ENCODE peak calls at places on chromosome 6, in nine cellular contexts. D is A673; S is astrocyte; B is IMR-90; O is CD4-positive, CD25-positive, alpha-beta regulatory T cell; C is naive thymus-derived CD4-positive, alpha-beta T cell; W is right lobe of liver; N is upper lobe of left lung; K is CD4-positive, alpha-beta memory T cell. H is an unnamed sample. For H3K36me3 and H3K27me3, the result is how much of the 10 kb centered on the place peaks cover.

GRCh38 chr6:9540534-9541126 is 874.2 kb downstream of the TFAP2A start:
- DNase-seq in O (peak), K (no peak), B (peak), N (no peak), D (peak), W (no peak), S (peak), C (no peak), H (no peak)

GRCh38 chr6:43221774-43222101 is 7.5 kb downstream of the DNPH1 start:
- DNase-seq in D (no peak), K (no peak), S (no peak), C (no peak), W (no peak), N (no peak), O (no peak), B (no peak), H (no peak)

GRCh38 chr6:13217206-13217905 is 111.0 kb downstream of the TBC1D7 start:
- DNase-seq in D (no peak), K (no peak), N (no peak), W (no peak), S (peak), C (no peak), B (peak), O (no peak), H (no peak)

GRCh38 chr6:105587349-105588115 is 184.7 kb upstream of the PREP start:
- DNase-seq in D (no peak), N (no peak), W (no peak), O (no peak), K (peak), B (peak), C (no peak), S (peak), H (no peak)

GRCh38 chr6:52352239-52353008 is 9.5 kb upstream of the PAQR8 start:
- DNase-seq in K (no peak), N (peak), W (no peak), D (peak), B (peak), C (no peak), S (peak), O (no peak), H (no peak)

GRCh38 chr6:7730852-7731251 is 5.0 kb downstream of the BMP6 start:
- DNase-seq in S (peak), C (no peak), D (no peak), B (peak), W (no peak), K (no peak), N (no peak), O (no peak), H (no peak)

GRCh38 chr6:20717743-20718142 is 183.5 kb downstream of the CDKAL1 start:
- DNase-seq in O (no peak), B (no peak), W (no peak), S (no peak), K (no peak), N (no peak), D (no peak), C (no peak), H (no peak)

GRCh38 chr6:27894839-27895762 is 17.1 kb downstream of the OR2B2 start:
- DNase-seq in B (peak), S (peak), N (peak), C (peak), O (peak), K (peak), D (peak), W (no peak), H (no peak)

GRCh38 chr6:56637640-56638039 is 5.0 kb downstream of the DST start:
- DNase-seq in O (peak), K (no peak), D (peak), W (no peak), S (peak), N (no peak), B (peak), C (no peak), H (no peak)

GRCh38 chr6:53735896-53736295 is 58.9 kb upstream of the LRRC1 start:
- DNase-seq in B (no peak), W (no peak), O (peak), C (no peak), S (no peak), K (no peak), D (no peak), N (no peak), H (no peak)

GRCh38 chr6:145034664-145035063 is 700.7 kb downstream of the EPM2A start:
- DNase-seq in C (no peak), N (no peak), W (no peak), B (peak), S (peak), O (no peak), K (no peak), D (no peak), H (no peak)

DNA sequence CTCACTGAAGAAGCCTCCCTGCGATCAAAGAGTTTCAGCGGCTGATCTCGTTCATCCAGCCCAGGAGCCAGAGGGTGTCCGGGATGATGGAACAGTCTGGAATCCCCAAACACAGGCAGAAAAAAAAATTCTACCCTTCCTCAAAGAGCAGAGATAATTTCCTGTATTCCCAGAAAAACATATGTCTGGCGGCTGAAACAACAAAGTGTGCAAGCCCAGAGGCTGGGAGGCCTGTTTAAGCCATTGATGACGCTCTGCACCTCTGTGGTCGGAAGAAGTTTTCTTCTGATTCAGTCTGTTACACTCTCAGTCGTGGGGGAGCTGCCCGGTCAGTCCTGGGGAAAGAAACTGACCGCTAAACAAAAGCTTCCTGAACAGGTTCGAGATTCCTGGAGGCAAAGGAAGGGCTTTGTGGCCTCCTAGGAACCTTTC is 37.0 kb downstream of the TFEB start:
- DNase-seq in O (no peak), C (no peak), D (no peak), B (peak), N (no peak), K (no peak), W (no peak), S (peak), H (no peak)
- H3K36me3 ChIP-seq in O (under half), C (under half), D (under half), B (under half), N (under half), K (under half), W (under half), S (under half), H (under half)

DNA sequence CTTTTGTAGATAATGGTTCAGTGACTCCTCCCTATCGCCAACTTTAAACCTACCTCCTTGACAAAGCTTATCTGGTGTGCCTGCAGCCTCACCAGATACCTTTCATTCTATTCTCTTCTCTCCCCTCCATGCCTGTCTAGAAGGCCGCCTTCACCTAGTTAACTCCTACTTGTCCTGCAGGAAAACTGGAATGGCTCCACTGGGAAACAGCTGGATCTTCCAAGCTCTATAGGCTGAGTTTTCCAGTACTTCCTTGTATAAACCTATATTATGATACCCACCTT is 6.2 kb downstream of the PRKN start:
- DNase-seq in B (no peak), S (no peak), O (no peak), C (no peak), K (no peak), D (no peak), W (no peak), N (no peak), H (no peak)
- H3K27ac ChIP-seq in B (no peak), S (no peak), O (no peak), C (no peak), K (no peak), D (no peak), W (no peak), N (no peak), H (peak)

DNA sequence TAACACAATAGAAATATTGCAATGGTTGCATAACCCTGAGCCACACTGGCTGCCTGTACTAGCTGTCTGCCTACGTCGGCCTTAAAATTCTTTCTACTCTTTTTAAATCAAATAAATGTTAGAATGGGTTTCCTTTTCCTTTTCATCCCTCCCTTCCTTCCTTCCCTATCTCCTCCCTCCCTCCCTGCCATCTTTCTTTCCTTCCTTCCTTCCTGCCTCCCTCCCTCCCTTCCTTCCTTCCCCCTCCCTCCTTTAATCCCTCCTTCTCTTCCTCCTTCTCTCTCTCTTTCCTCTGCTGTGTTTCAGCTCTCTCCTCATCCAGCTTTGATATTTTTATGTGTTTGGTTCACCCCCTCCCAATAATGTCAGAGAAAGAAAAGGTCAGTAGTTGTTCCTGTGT is 28.2 kb upstream of the OLIG3 start:
- DNase-seq in C (no peak), K (no peak), D (no peak), B (no peak), W (no peak), S (no peak), O (no peak), N (no peak), H (no peak)
- H3K27me3 ChIP-seq in C (under half), K (under half), D (under half), B (under half), W (under half), S (under half), O (under half), N (under half), H (half or more)

GRCh38 chr6:125299257-125299656 is 2.5 kb downstream of the HDDC2 start:
- DNase-seq in S (no peak), C (no peak), B (no peak), D (no peak), K (no peak), O (no peak), W (no peak), N (no peak), H (no peak)

GRCh38 chr6:125294036-125294435 is 7.7 kb downstream of the HDDC2 start:
- DNase-seq in C (no peak), B (no peak), N (no peak), D (no peak), S (no peak), O (no peak), K (no peak), W (no peak), H (no peak)

GRCh38 chr6:125296461-125296860 is 5.3 kb downstream of the HDDC2 start:
- DNase-seq in B (no peak), O (no peak), W (no peak), D (no peak), K (no peak), N (no peak), C (no peak), S (peak), H (no peak)

GRCh38 chr6:125293587-125293986 is 8.2 kb downstream of the HDDC2 start:
- DNase-seq in S (no peak), K (no peak), B (no peak), N (no peak), C (no peak), O (no peak), W (no peak), D (no peak), H (no peak)

GRCh38 chr6:125294925-125295324 is 6.8 kb downstream of the HDDC2 start:
- DNase-seq in B (no peak), S (no peak), K (no peak), C (no peak), W (peak), N (no peak), O (no peak), D (no peak), H (no peak)
- H3K36me3 ChIP-seq in B (under half), S (under half), K (under half), C (under half), W (under half), N (half or more), O (half or more), D (half or more), H (half or more)

DNA sequence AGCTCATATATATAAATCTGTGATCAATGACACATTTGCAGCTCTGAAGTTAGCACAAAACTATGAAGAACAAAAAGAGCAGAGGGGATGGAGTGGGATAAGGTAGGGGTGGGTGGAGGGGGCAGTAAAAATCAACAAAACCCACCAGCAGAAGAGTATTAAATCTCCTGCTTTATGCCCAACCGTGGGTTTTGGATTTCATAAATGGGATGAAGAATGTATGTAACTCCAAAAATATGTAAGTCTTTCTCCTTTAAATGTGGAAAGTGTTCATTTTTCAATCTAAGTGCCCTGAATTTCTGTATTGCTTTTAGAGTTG is 480.3 kb upstream of the MARCKS start:
- DNase-seq in D (no peak), W (no peak), O (no peak), B (no peak), N (no peak), C (no peak), S (no peak), K (no peak), H (no peak)
- H3K27ac ChIP-seq in D (no peak), W (no peak), O (no peak), B (peak), N (no peak), C (no peak), S (peak), K (no peak), H (no peak)

GRCh38 chr6:11637266-11637665 is 99.7 kb downstream of the TMEM170B start:
- DNase-seq in S (no peak), B (no peak), K (peak), D (no peak), N (no peak), W (no peak), C (no peak), O (no peak), H (no peak)

GRCh38 chr6:11632795-11633511 is 95.4 kb downstream of the TMEM170B start:
- DNase-seq in O (no peak), B (peak), D (no peak), S (peak), W (no peak), C (no peak), K (no peak), N (no peak), H (no peak)

GRCh38 chr6:11634948-11635347 is 97.4 kb downstream of the TMEM170B start:
- DNase-seq in B (no peak), W (no peak), K (no peak), D (no peak), N (no peak), S (no peak), C (no peak), O (no peak), H (no peak)

GRCh38 chr6:11634110-11634509 is 96.6 kb downstream of the TMEM170B start:
- DNase-seq in W (no peak), O (no peak), N (no peak), D (no peak), S (no peak), B (no peak), K (no peak), C (no peak), H (no peak)

GRCh38 chr6:11636121-11636520 is 98.6 kb downstream of the TMEM170B start:
- DNase-seq in D (no peak), B (no peak), W (no peak), K (peak), S (no peak), C (no peak), N (no peak), O (no peak), H (no peak)
- H3K27me3 ChIP-seq in D (under half), B (under half), W (under half), K (under half), S (under half), C (under half), N (under half), O (under half), H (under half)

DNA sequence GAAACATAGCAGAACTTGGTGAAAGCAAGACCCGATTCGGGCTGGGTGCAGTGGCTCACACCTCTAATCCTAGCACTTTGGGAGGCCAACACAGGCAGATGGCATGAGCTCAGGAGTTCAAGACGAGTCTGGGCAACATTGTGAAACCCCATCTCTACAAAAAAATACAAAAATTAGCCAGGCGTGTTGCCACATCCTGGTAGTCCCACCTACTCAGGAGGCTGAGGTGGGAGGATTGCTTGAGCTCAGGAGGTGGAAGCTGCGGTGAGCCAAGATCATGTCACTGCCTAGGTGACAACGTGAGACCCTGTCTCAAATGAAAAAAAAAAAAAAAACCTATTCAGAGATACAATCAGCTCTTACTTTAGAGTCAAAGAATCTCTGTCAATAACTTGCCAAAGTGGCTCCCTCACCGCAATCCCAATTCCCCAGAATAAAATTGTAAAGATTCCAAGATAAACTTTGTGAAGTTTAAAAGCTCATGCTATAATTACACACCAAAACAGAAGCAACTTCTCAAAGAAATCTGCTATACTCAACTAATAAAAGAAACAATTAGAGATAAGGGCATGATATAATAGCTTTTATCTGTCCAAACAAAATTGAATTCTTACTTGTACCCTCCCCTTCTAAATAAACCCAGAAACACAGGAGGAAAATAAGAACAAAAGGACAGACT is 33.6 kb downstream of the CDK19 start:
- DNase-seq in B (no peak), S (no peak), K (no peak), O (no peak), D (no peak), N (no peak), W (no peak), C (no peak), H (no peak)
- H3K36me3 ChIP-seq in B (under half), S (under half), K (under half), O (under half), D (under half), N (under half), W (under half), C (under half), H (under half)

GRCh38 chr6:146601352-146601751 is 2.6 kb downstream of the ADGB start:
- DNase-seq in W (no peak), N (no peak), O (no peak), K (no peak), C (no peak), D (no peak), S (no peak), B (no peak), H (no peak)

GRCh38 chr6:146598785-146599405 is at the start of gene ADGB:
- DNase-seq in D (peak), B (peak), O (no peak), C (no peak), K (no peak), W (peak), N (peak), S (peak), H (peak)

GRCh38 chr6:146602526-146602925 is 3.8 kb downstream of the ADGB start:
- DNase-seq in N (no peak), D (no peak), S (no peak), C (no peak), O (no peak), B (no peak), W (no peak), K (no peak), H (no peak)
- H3K27ac ChIP-seq in N (no peak), D (no peak), S (no peak), C (no peak), O (no peak), B (no peak), W (no peak), K (no peak), H (no peak)